ENCODE peak calls at places on chromosomes 6 and 20, in five cellular contexts. One of them, this sample, is unnamed.

GRCh38 chr20:29297411-29298270 is 1959.8 kb upstream of the DEFB115 start:
- ATAC-seq in CD8-positive, alpha-beta T cell: no peak
- ATAC-seq in effector memory CD8-positive, alpha-beta T cell: no peak
- ATAC-seq in left cardiac atrium: no peak
- ATAC-seq in activated naive CD4-positive, alpha-beta T cell treated with anti-CD3 and anti-CD28 coated beads, Interleukin-2, amount 50 U/mL, for 72 hours: no peak
- ATAC-seq in this sample: peak; percentile 38

GRCh38 chr20:33601861-33602260 is 60.3 kb upstream of the C20orf144 start:
- ATAC-seq in CD8-positive, alpha-beta T cell: no peak
- ATAC-seq in effector memory CD8-positive, alpha-beta T cell: no peak
- ATAC-seq in left cardiac atrium: no peak
- ATAC-seq in activated naive CD4-positive, alpha-beta T cell treated with anti-CD3 and anti-CD28 coated beads, Interleukin-2, amount 50 U/mL, for 72 hours: no peak
- ATAC-seq in this sample: no peak

GRCh38 chr6:161376367-161376766 is 102.5 kb upstream of the AGPAT4 start:
- ATAC-seq in CD8-positive, alpha-beta T cell: no peak
- ATAC-seq in effector memory CD8-positive, alpha-beta T cell: no peak
- ATAC-seq in left cardiac atrium: no peak
- ATAC-seq in activated naive CD4-positive, alpha-beta T cell treated with anti-CD3 and anti-CD28 coated beads, Interleukin-2, amount 50 U/mL, for 72 hours: no peak
- ATAC-seq in this sample: no peak

GRCh38 chr6:139545474-139546116 is 171.1 kb upstream of the CITED2 start:
- ATAC-seq in CD8-positive, alpha-beta T cell: no peak
- ATAC-seq in effector memory CD8-positive, alpha-beta T cell: no peak
- ATAC-seq in left cardiac atrium: no peak
- ATAC-seq in activated naive CD4-positive, alpha-beta T cell treated with anti-CD3 and anti-CD28 coated beads, Interleukin-2, amount 50 U/mL, for 72 hours: no peak
- ATAC-seq in this sample: no peak

GRCh38 chr6:27428502-27428901 is 39.9 kb downstream of the ZNF391 start:
- ATAC-seq in CD8-positive, alpha-beta T cell: no peak
- ATAC-seq in effector memory CD8-positive, alpha-beta T cell: no peak
- ATAC-seq in left cardiac atrium: no peak
- ATAC-seq in activated naive CD4-positive, alpha-beta T cell treated with anti-CD3 and anti-CD28 coated beads, Interleukin-2, amount 50 U/mL, for 72 hours: no peak
- ATAC-seq in this sample: no peak

GRCh38 chr6:10411131-10411914 is 3.6 kb downstream of the TFAP2A start:
- ATAC-seq in CD8-positive, alpha-beta T cell: no peak
- ATAC-seq in effector memory CD8-positive, alpha-beta T cell: peak; percentile 33
- ATAC-seq in left cardiac atrium: peak; percentile 17
- ATAC-seq in activated naive CD4-positive, alpha-beta T cell treated with anti-CD3 and anti-CD28 coated beads, Interleukin-2, amount 50 U/mL, for 72 hours: peak; percentile 13
- ATAC-seq in this sample: no peak

GRCh38 chr6:33144373-33144772 is 47.9 kb downstream of the COL11A2 start:
- ATAC-seq in CD8-positive, alpha-beta T cell: no peak
- ATAC-seq in effector memory CD8-positive, alpha-beta T cell: peak; percentile 16
- ATAC-seq in left cardiac atrium: no peak
- ATAC-seq in activated naive CD4-positive, alpha-beta T cell treated with anti-CD3 and anti-CD28 coated beads, Interleukin-2, amount 50 U/mL, for 72 hours: peak; percentile 34
- ATAC-seq in this sample: peak; percentile 36

GRCh38 chr20:38338849-38339520 is 7.3 kb upstream of the LBP start:
- ATAC-seq in CD8-positive, alpha-beta T cell: no peak
- ATAC-seq in effector memory CD8-positive, alpha-beta T cell: no peak
- ATAC-seq in left cardiac atrium: peak; percentile 46
- ATAC-seq in activated naive CD4-positive, alpha-beta T cell treated with anti-CD3 and anti-CD28 coated beads, Interleukin-2, amount 50 U/mL, for 72 hours: no peak
- ATAC-seq in this sample: no peak

GRCh38 chr20:31496761-31497295 is 17.4 kb upstream of the HM13 start:
- ATAC-seq in CD8-positive, alpha-beta T cell: no peak
- ATAC-seq in effector memory CD8-positive, alpha-beta T cell: no peak
- ATAC-seq in left cardiac atrium: peak; percentile 89
- ATAC-seq in activated naive CD4-positive, alpha-beta T cell treated with anti-CD3 and anti-CD28 coated beads, Interleukin-2, amount 50 U/mL, for 72 hours: no peak
- ATAC-seq in this sample: peak; percentile 81

GRCh38 chr6:63307581-63308246 is 12.1 kb downstream of the LGSN start:
- ATAC-seq in CD8-positive, alpha-beta T cell: no peak
- ATAC-seq in effector memory CD8-positive, alpha-beta T cell: no peak
- ATAC-seq in left cardiac atrium: no peak
- ATAC-seq in activated naive CD4-positive, alpha-beta T cell treated with anti-CD3 and anti-CD28 coated beads, Interleukin-2, amount 50 U/mL, for 72 hours: peak; percentile 47
- ATAC-seq in this sample: no peak

GRCh38 chr6:5632348-5632935 is 371.1 kb downstream of the FARS2 start:
- ATAC-seq in CD8-positive, alpha-beta T cell: no peak
- ATAC-seq in effector memory CD8-positive, alpha-beta T cell: no peak
- ATAC-seq in left cardiac atrium: no peak
- ATAC-seq in activated naive CD4-positive, alpha-beta T cell treated with anti-CD3 and anti-CD28 coated beads, Interleukin-2, amount 50 U/mL, for 72 hours: no peak
- ATAC-seq in this sample: no peak

GRCh38 chr20:44392776-44393607 is 37.5 kb downstream of the HNF4A start:
- ATAC-seq in CD8-positive, alpha-beta T cell: no peak
- ATAC-seq in effector memory CD8-positive, alpha-beta T cell: no peak
- ATAC-seq in left cardiac atrium: no peak
- ATAC-seq in activated naive CD4-positive, alpha-beta T cell treated with anti-CD3 and anti-CD28 coated beads, Interleukin-2, amount 50 U/mL, for 72 hours: no peak
- ATAC-seq in this sample: no peak

GRCh38 chr20:53693265-53693871 is 99.7 kb upstream of the ZNF217 start:
- ATAC-seq in CD8-positive, alpha-beta T cell: peak; percentile 65
- ATAC-seq in effector memory CD8-positive, alpha-beta T cell: peak; percentile 81
- ATAC-seq in left cardiac atrium: no peak
- ATAC-seq in activated naive CD4-positive, alpha-beta T cell treated with anti-CD3 and anti-CD28 coated beads, Interleukin-2, amount 50 U/mL, for 72 hours: no peak
- ATAC-seq in this sample: no peak

GRCh38 chr20:4065405-4065841 is 50.1 kb upstream of the RNF24 start:
- ATAC-seq in CD8-positive, alpha-beta T cell: no peak
- ATAC-seq in effector memory CD8-positive, alpha-beta T cell: no peak
- ATAC-seq in left cardiac atrium: no peak
- ATAC-seq in activated naive CD4-positive, alpha-beta T cell treated with anti-CD3 and anti-CD28 coated beads, Interleukin-2, amount 50 U/mL, for 72 hours: no peak
- ATAC-seq in this sample: peak; percentile 29